ENCODE peak calls at places on chromosomes 6 and 20, in five cellular contexts. C is mesenchymal stem cell, M is right lobe of liver, W is testis, Z is AG09309. V is an unnamed sample.

GRCh38 chr20:13625241-13625981 is 13.3 kb downstream of the TASP1 start:
- DNase-seq in C (peak; percentile 22), M (no peak), W (no peak), Z (no peak), V (no peak)

GRCh38 chr6:722608-723007 is 29.7 kb upstream of the EXOC2 start:
- DNase-seq in C (peak; percentile 76), M (no peak), W (no peak), Z (peak; percentile 40), V (no peak)

GRCh38 chr20:52306477-52306876 is 114.9 kb upstream of the ZFP64 start:
- DNase-seq in C (no peak), M (no peak), W (no peak), Z (no peak), V (no peak)

GRCh38 chr6:149716181-149716580 is 1.7 kb downstream of the LATS1 start:
- DNase-seq in C (peak; percentile 16), M (no peak), W (no peak), Z (no peak), V (no peak)

GRCh38 chr6:137849076-137849708 is 17.9 kb upstream of the TNFAIP3 start:
- DNase-seq in C (peak; percentile 87), M (no peak), W (no peak), Z (no peak), V (no peak)

GRCh38 chr20:51119914-51120313 is 97.0 kb upstream of the KCNG1 start:
- DNase-seq in C (no peak), M (no peak), W (no peak), Z (no peak), V (no peak)

GRCh38 chr20:17681741-17682102 is 320 bp downstream of the RRBP1 start:
- DNase-seq in C (no peak), M (no peak), W (no peak), Z (no peak), V (no peak)

GRCh38 chr20:64161595-64162238 is 2.5 kb upstream of the MYT1 start:
- DNase-seq in C (peak; percentile 30), M (no peak), W (peak; percentile 69), Z (no peak), V (peak; percentile 57)

GRCh38 chr20:21184810-21185209 is 58.9 kb downstream of the KIZ start:
- DNase-seq in C (peak; percentile 11), M (no peak), W (no peak), Z (no peak), V (no peak)

GRCh38 chr20:10714236-10714975 is 40.6 kb upstream of the JAG1 start:
- DNase-seq in C (no peak), M (no peak), W (no peak), Z (no peak), V (no peak)

GRCh38 chr20:10716855-10717254 is 43.1 kb upstream of the JAG1 start:
- DNase-seq in C (no peak), M (no peak), W (no peak), Z (no peak), V (no peak)

GRCh38 chr20:10711903-10712373 is 38.1 kb upstream of the JAG1 start:
- DNase-seq in C (no peak), M (no peak), W (no peak), Z (no peak), V (no peak)

GRCh38 chr20:10713161-10713560 is 39.4 kb upstream of the JAG1 start:
- DNase-seq in C (no peak), M (no peak), W (no peak), Z (no peak), V (no peak)

DNA sequence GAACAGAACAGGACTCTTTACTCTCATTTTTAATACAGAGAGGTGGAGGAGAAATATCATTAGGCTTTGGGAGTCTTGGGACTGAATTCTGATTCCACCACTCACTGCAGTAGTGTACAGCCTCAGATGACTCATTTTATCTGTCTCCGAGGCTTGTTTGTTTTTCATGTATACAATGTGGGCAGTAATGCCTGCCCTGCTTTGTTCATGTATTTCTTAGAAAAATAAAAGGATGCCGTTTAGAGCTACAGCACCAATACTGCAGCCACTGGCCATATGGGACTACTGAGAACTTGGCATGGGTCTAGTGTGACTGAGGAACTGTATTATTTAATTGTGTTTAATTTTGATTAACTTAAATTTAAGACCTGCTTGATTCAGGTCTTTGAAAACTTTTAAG is 41.2 kb upstream of the JAG1 start:
- DNase-seq in C (peak; percentile 89), M (no peak), W (no peak), Z (no peak), V (no peak)
- H3K4me3 ChIP-seq in C (no peak overlapping the region), M (no peak overlapping the region), W (no peak overlapping the region), Z (no peak overlapping the region), V (no peak overlapping the region)

DNA sequence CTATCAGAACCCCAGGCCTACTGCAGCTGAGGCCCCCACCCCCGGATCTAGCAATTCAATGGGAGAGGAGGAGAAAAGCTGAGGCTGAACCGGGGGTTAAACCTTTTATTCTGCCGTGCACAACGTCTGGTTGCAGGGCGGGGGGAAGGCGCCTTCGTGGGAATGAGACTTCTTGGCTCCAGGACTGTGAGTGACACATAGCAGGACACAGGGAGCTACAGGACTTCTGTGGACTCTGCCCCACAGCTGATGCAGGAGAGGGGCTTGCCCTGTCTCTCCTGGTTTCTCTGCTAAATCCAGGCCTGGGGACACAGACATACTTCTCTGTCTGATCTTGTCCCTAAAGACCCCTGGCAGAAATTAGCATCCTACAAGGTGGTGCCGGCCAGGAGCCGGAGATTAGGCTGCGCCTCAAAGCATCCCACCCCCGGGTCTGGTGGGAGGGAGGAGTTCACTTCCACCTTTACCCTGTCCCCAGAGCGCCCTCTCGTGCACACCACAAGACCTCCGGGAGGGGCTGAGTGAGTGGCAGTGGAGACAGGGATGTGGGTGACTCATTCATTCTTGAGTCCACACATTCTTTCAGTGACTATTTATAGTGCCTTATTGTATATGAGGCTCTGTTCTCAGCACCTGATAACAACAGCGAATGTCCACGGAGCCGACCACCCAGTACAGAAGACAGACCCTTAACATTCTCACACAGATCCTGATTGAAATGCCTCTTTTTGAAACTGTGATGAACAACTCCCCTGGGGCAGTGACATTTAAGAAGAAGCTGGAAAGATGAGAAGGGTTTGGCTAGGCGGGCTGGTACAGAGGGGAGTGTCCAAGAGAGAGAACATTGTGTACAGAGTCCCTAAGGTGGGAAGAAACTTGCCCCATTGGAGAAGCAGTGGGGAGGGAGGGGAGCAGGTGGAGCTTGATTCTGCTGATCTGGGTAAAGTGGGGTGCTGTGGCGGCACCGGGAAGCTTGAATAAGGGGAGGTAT is 38.9 kb downstream of the GMPR start:
- DNase-seq in C (peak; percentile 93), M (no peak), W (peak; percentile 81), Z (peak; percentile 52), V (peak; percentile 77)
- H3K4me3 ChIP-seq in C (no peak overlapping the region), M (no peak overlapping the region), W (no peak overlapping the region), Z (no peak overlapping the region), V (no peak overlapping the region)

DNA sequence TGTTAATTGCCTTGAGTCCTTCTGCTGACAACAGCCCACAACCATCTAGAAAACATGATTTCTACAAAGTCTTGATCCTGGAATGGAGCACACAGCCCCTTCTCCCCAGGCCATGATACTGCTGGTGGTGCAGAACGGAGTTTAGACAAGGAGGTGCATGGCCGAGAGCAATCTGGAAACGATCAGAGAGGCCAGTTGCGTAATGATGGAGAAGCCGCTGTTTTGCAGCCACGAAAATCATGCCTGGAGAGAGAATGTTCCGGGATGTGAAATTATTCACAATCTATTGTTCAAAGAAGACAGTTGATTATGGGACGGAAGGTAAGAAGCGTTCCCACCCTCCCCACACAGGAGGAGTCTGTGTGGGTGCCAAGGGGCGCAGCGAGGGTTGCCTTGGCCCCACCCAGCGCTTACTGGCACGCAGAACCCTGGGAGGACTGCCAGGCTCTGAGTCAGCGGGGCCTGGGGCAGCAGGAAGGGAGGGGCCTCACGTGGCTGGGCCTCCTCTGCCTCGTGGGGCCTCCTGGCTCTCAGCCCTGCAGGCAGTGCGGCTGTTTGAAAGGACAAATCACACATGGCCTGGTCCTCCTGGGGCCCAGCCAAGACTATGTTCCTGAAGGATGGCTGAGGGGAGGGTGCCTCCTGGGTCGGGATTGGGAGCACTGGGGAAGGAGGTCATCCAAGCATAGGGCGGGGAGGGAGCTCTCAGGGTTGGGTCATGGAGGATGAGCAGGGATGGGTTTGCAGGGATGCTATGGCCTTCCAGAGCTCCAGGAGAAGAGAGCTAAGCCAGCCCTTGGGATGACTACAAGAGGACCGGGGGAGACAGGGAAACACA is 8.7 kb upstream of the AP5S1 start:
- DNase-seq in C (peak; percentile 99), M (peak; percentile 98), W (peak; percentile 97), Z (peak; percentile 98), V (peak; percentile 99)
- H3K4me3 ChIP-seq in C (peak overlapping the region; percentile 76), M (peak overlapping the region; percentile 22), W (peak overlapping the region; percentile 54), Z (peak overlapping the region; percentile 39), V (no peak overlapping the region)

DNA sequence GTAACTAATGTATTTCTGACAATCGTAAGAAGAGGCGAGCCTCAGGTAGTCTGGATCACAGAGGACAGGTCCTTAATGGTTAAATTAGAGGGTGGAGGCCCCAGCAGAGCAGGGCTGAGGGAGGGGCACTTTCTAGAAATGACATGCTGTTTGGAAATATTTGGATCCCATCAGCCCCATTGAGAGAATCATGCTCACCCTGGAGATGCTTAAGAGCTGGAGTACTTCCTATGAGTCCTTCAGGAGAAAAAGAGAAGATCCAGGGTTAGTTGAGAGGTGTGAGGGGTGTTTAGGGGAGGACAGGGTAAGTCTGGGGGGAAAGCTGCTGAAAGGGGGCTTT is 123.0 kb downstream of the TCP11 start:
- DNase-seq in C (no peak), M (no peak), W (no peak), Z (no peak), V (no peak)
- H3K4me3 ChIP-seq in C (peak overlapping the region; percentile 52), M (no peak overlapping the region), W (peak overlapping the region; percentile 48), Z (no peak overlapping the region), V (peak overlapping the region; percentile 24)

GRCh38 chr20:34311118-34312023 is 8.2 kb upstream of the AHCY start:
- DNase-seq in C (peak; percentile 15), M (peak; percentile 98), W (peak; percentile 37), Z (no peak), V (no peak)
- H3K4me3 ChIP-seq in C (peak overlapping the region; percentile 66), M (peak overlapping the region; percentile 21), W (peak overlapping the region; percentile 51), Z (peak overlapping the region; percentile 12), V (peak overlapping the region; percentile 13)